ENCODE peak calls at places on chromosome 19, in nine cellular contexts. One of them, this sample, is unnamed.

GRCh38 chr19:11538232-11539036 is at the start of gene CNN1:
- DNase-seq in transverse colon: peak
- DNase-seq in ovary: peak
- DNase-seq in A549: no peak
- DNase-seq in heart left ventricle: peak
- DNase-seq in stomach: peak
- DNase-seq in adrenal gland: peak
- DNase-seq in uterus: peak
- DNase-seq in prostate gland: no peak
- DNase-seq in this sample: peak

GRCh38 chr19:50430888-50431342 is 1.8 kb upstream of the MYBPC2 start:
- DNase-seq in uterus: no peak
- DNase-seq in stomach: no peak
- DNase-seq in ovary: no peak
- DNase-seq in adrenal gland: no peak
- DNase-seq in heart left ventricle: no peak
- DNase-seq in A549: no peak
- DNase-seq in prostate gland: no peak
- DNase-seq in transverse colon: no peak
- DNase-seq in this sample: no peak

GRCh38 chr19:53865523-53865917 is 2.2 kb upstream of the MYADM start:
- DNase-seq in A549: peak
- DNase-seq in heart left ventricle: no peak
- DNase-seq in ovary: no peak
- DNase-seq in prostate gland: no peak
- DNase-seq in uterus: no peak
- DNase-seq in adrenal gland: no peak
- DNase-seq in stomach: no peak
- DNase-seq in transverse colon: no peak
- DNase-seq in this sample: no peak

GRCh38 chr19:13530720-13531119 is 24.4 kb upstream of the CACNA1A start:
- DNase-seq in transverse colon: no peak
- DNase-seq in ovary: no peak
- DNase-seq in adrenal gland: no peak
- DNase-seq in A549: no peak
- DNase-seq in prostate gland: no peak
- DNase-seq in uterus: no peak
- DNase-seq in stomach: no peak
- DNase-seq in heart left ventricle: no peak
- DNase-seq in this sample: no peak

GRCh38 chr19:35868172-35868822 is at the start of gene APLP1:
- DNase-seq in uterus: peak
- DNase-seq in ovary: peak
- DNase-seq in A549: peak
- DNase-seq in transverse colon: peak
- DNase-seq in prostate gland: peak
- DNase-seq in stomach: peak
- DNase-seq in heart left ventricle: peak
- DNase-seq in adrenal gland: peak
- DNase-seq in this sample: peak

GRCh38 chr19:35744688-35745327 is 410 bp downstream of the U2AF1L4 start:
- DNase-seq in heart left ventricle: peak
- DNase-seq in stomach: peak
- DNase-seq in prostate gland: peak
- DNase-seq in adrenal gland: peak
- DNase-seq in uterus: peak
- DNase-seq in ovary: peak
- DNase-seq in transverse colon: peak
- DNase-seq in A549: peak
- DNase-seq in this sample: peak

GRCh38 chr19:16714702-16715294 is 4.8 kb upstream of the NWD1 start:
- DNase-seq in adrenal gland: peak
- DNase-seq in uterus: no peak
- DNase-seq in ovary: peak
- DNase-seq in stomach: peak
- DNase-seq in transverse colon: peak
- DNase-seq in heart left ventricle: no peak
- DNase-seq in prostate gland: peak
- DNase-seq in A549: no peak
- DNase-seq in this sample: peak

GRCh38 chr19:48925240-48925843 is 8.2 kb upstream of the DHDH start:
- DNase-seq in prostate gland: no peak
- DNase-seq in transverse colon: no peak
- DNase-seq in uterus: no peak
- DNase-seq in heart left ventricle: no peak
- DNase-seq in ovary: no peak
- DNase-seq in stomach: no peak
- DNase-seq in A549: no peak
- DNase-seq in adrenal gland: no peak
- DNase-seq in this sample: no peak

GRCh38 chr19:51366999-51367564 is 894 bp upstream of the ETFB start:
- DNase-seq in prostate gland: no peak
- DNase-seq in uterus: no peak
- DNase-seq in transverse colon: peak
- DNase-seq in stomach: peak
- DNase-seq in ovary: no peak
- DNase-seq in adrenal gland: peak
- DNase-seq in heart left ventricle: peak
- DNase-seq in A549: no peak
- DNase-seq in this sample: no peak

GRCh38 chr19:18202759-18203407 is 959 bp downstream of the RAB3A start:
- DNase-seq in prostate gland: no peak
- DNase-seq in stomach: no peak
- DNase-seq in adrenal gland: peak
- DNase-seq in ovary: peak
- DNase-seq in heart left ventricle: no peak
- DNase-seq in uterus: peak
- DNase-seq in A549: no peak
- DNase-seq in transverse colon: peak
- DNase-seq in this sample: no peak

GRCh38 chr19:10295305-10295846 is 5.6 kb downstream of the ICAM5 start:
- DNase-seq in transverse colon: peak
- DNase-seq in stomach: peak
- DNase-seq in A549: no peak
- DNase-seq in prostate gland: no peak
- DNase-seq in adrenal gland: no peak
- DNase-seq in heart left ventricle: no peak
- DNase-seq in ovary: no peak
- DNase-seq in uterus: no peak
- DNase-seq in this sample: no peak

GRCh38 chr19:35266904-35267817 is 1.6 kb upstream of the USF2 start:
- DNase-seq in heart left ventricle: peak
- DNase-seq in ovary: peak
- DNase-seq in adrenal gland: peak
- DNase-seq in transverse colon: peak
- DNase-seq in stomach: no peak
- DNase-seq in uterus: peak
- DNase-seq in A549: peak
- DNase-seq in prostate gland: peak
- DNase-seq in this sample: peak

GRCh38 chr19:22620401-22620800 is 13.7 kb upstream of the ZNF492 start:
- DNase-seq in heart left ventricle: no peak
- DNase-seq in stomach: no peak
- DNase-seq in transverse colon: no peak
- DNase-seq in uterus: no peak
- DNase-seq in prostate gland: no peak
- DNase-seq in ovary: peak
- DNase-seq in A549: no peak
- DNase-seq in adrenal gland: no peak
- DNase-seq in this sample: no peak

DNA sequence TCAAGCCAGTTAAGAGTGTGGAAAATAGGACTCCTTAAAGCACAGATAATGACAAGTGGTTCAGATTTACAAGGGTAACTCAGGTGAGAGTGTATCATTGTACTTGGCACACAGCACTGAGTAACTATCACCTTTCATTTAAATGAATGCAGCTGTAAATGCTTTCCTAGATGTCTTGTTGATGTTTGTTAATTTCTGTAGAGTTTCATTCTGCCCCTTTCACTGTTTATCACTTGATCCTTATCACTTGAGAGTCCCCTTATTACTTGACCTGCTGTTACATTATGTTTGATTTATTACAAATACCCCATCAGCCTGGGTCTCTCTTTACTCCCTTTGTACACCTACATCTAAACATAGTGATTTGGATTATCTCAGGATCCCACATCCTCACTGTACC is 38.1 kb upstream of the ZNF527 start:
- DNase-seq in uterus: no peak
- DNase-seq in prostate gland: no peak
- DNase-seq in stomach: no peak
- DNase-seq in adrenal gland: no peak
- DNase-seq in ovary: no peak
- DNase-seq in A549: no peak
- DNase-seq in transverse colon: no peak
- DNase-seq in heart left ventricle: no peak
- DNase-seq in this sample: no peak
- H3K27ac ChIP-seq in uterus: no peak
- H3K27ac ChIP-seq in prostate gland: no peak
- H3K27ac ChIP-seq in stomach: no peak
- H3K27ac ChIP-seq in adrenal gland: no peak
- H3K27ac ChIP-seq in ovary: no peak
- H3K27ac ChIP-seq in A549: no peak
- H3K27ac ChIP-seq in transverse colon: no peak
- H3K27ac ChIP-seq in heart left ventricle: no peak
- H3K27ac ChIP-seq in this sample: peak

GRCh38 chr19:40717325-40717879 is 490 bp downstream of the ITPKC start:
- DNase-seq in ovary: no peak
- DNase-seq in adrenal gland: peak
- DNase-seq in stomach: no peak
- DNase-seq in heart left ventricle: no peak
- DNase-seq in transverse colon: no peak
- DNase-seq in uterus: peak
- DNase-seq in A549: no peak
- DNase-seq in prostate gland: peak
- DNase-seq in this sample: peak
- TF ChIP-seq POLR2A in ovary: no peak
- TF ChIP-seq POLR2A in adrenal gland: no peak
- TF ChIP-seq POLR2A in stomach: no peak
- TF ChIP-seq POLR2A in heart left ventricle: no peak
- TF ChIP-seq POLR2A in transverse colon: no peak
- TF ChIP-seq POLR2A in uterus: no peak
- TF ChIP-seq POLR2A in A549: no peak
- TF ChIP-seq POLR2A in prostate gland: no peak
- TF ChIP-seq POLR2A in this sample: no peak

DNA sequence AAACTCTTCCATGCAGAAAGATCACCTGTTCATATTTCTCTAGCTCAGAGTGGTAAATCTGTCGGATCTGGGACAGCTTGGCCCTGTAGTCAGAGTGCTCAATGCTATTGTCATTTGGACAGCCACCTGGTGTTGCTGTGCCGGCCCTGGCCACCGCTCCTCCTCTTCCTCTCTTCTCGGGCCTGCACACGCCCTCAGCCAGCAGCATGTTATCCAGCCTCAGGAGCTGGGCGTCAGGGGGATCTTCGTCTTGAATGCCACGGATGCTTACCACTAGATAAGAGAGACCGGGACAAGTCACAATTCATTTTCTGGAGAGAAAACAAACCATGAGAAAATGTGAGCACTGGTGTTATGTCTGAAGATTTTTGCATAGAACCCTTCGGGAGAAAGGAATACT is 32.5 kb downstream of the CILP2 start:
- DNase-seq in A549: no peak
- DNase-seq in uterus: no peak
- DNase-seq in ovary: no peak
- DNase-seq in transverse colon: no peak
- DNase-seq in heart left ventricle: no peak
- DNase-seq in prostate gland: no peak
- DNase-seq in adrenal gland: no peak
- DNase-seq in stomach: no peak
- DNase-seq in this sample: no peak
- H3K27ac ChIP-seq in A549: no peak
- H3K27ac ChIP-seq in uterus: no peak
- H3K27ac ChIP-seq in ovary: no peak
- H3K27ac ChIP-seq in transverse colon: no peak
- H3K27ac ChIP-seq in heart left ventricle: no peak
- H3K27ac ChIP-seq in prostate gland: no peak
- H3K27ac ChIP-seq in adrenal gland: no peak
- H3K27ac ChIP-seq in stomach: no peak
- H3K27ac ChIP-seq in this sample: no peak

GRCh38 chr19:5585461-5586299 is 17.9 kb upstream of the TINCR start:
- DNase-seq in uterus: no peak
- DNase-seq in stomach: no peak
- DNase-seq in heart left ventricle: peak
- DNase-seq in ovary: no peak
- DNase-seq in transverse colon: no peak
- DNase-seq in A549: no peak
- DNase-seq in adrenal gland: peak
- DNase-seq in prostate gland: peak
- DNase-seq in this sample: no peak
- TF ChIP-seq POLR2A in uterus: no peak
- TF ChIP-seq POLR2A in stomach: no peak
- TF ChIP-seq POLR2A in heart left ventricle: no peak
- TF ChIP-seq POLR2A in ovary: no peak
- TF ChIP-seq POLR2A in transverse colon: no peak
- TF ChIP-seq POLR2A in A549: no peak
- TF ChIP-seq POLR2A in adrenal gland: no peak
- TF ChIP-seq POLR2A in prostate gland: no peak
- TF ChIP-seq POLR2A in this sample: no peak

This sample was measured in breast epithelium.